ENCODE peak calls at places on chromosome 14, in ten cellular contexts. W, A, L, N, Z, J, V, K, X and H are unnamed samples. For H3K4me1, the result is how much of the 10 kb centered on the place peaks cover.

GRCh38 chr14:52906141-52906601 is 44.7 kb downstream of the FERMT2 start:
- DNase-seq in W (no peak), A (peak), L (no peak), N (peak), Z (no peak), J (no peak), V (peak), K (peak), X (no peak), H (no peak)

GRCh38 chr14:35384386-35385041 is 20.0 kb downstream of the NFKBIA start:
- DNase-seq in W (peak), A (no peak), L (no peak), N (peak), Z (peak), J (no peak), V (no peak), K (peak), X (peak), H (no peak)

GRCh38 chr14:100428727-100429126 is 105.6 kb downstream of the SLC25A47 start:
- DNase-seq in W (no peak), A (no peak), L (no peak), N (peak), Z (no peak), J (no peak), V (no peak), K (peak), X (no peak), H (no peak)

GRCh38 chr14:81172881-81173280 is 47.9 kb downstream of the GTF2A1 start:
- DNase-seq in W (no peak), A (no peak), L (no peak), N (peak), Z (no peak), J (no peak), V (no peak), K (peak), X (no peak), H (no peak)

GRCh38 chr14:102256691-102257090 is 48.3 kb downstream of the MOK start:
- DNase-seq in W (no peak), A (no peak), L (no peak), N (no peak), Z (no peak), J (no peak), V (no peak), K (peak), X (no peak), H (no peak)

GRCh38 chr14:51317373-51317772 is 77.3 kb downstream of the TMX1 start:
- DNase-seq in W (no peak), A (no peak), L (no peak), N (peak), Z (no peak), J (no peak), V (no peak), K (peak), X (no peak), H (no peak)

GRCh38 chr14:99673328-99674063 is 10.6 kb upstream of the CYP46A1 start:
- DNase-seq in W (no peak), A (no peak), L (no peak), N (no peak), Z (no peak), J (no peak), V (no peak), K (no peak), X (no peak), H (peak)

GRCh38 chr14:36271939-36272907 is 48.2 kb downstream of the MBIP start:
- DNase-seq in W (peak), A (no peak), L (no peak), N (no peak), Z (no peak), J (peak), V (no peak), K (peak), X (no peak), H (no peak)

GRCh38 chr14:41607119-41607785 is 576 bp downstream of the LRFN5 start:
- DNase-seq in W (no peak), A (no peak), L (peak), N (peak), Z (peak), J (no peak), V (no peak), K (no peak), X (peak), H (no peak)

GRCh38 chr14:32450919-32451675 is 122.0 kb downstream of the AKAP6 start:
- DNase-seq in W (no peak), A (no peak), L (no peak), N (peak), Z (no peak), J (no peak), V (no peak), K (no peak), X (no peak), H (no peak)

GRCh38 chr14:77761205-77761931 is 412 bp upstream of the SNW1 start:
- DNase-seq in W (peak), A (peak), L (peak), N (peak), Z (peak), J (peak), V (no peak), K (peak), X (peak), H (peak)

GRCh38 chr14:79395061-79395460 is 816.2 kb downstream of the DIO2 start:
- DNase-seq in W (no peak), A (no peak), L (no peak), N (peak), Z (no peak), J (no peak), V (no peak), K (peak), X (no peak), H (no peak)

GRCh38 chr14:92500491-92500941 is 13.1 kb upstream of the RIN3 start:
- DNase-seq in W (peak), A (no peak), L (peak), N (no peak), Z (no peak), J (no peak), V (no peak), K (no peak), X (no peak), H (no peak)

GRCh38 chr14:95464103-95464502 is 52.3 kb downstream of the SYNE3 start:
- DNase-seq in W (no peak), A (no peak), L (no peak), N (no peak), Z (no peak), J (no peak), V (no peak), K (no peak), X (no peak), H (no peak)

GRCh38 chr14:98296895-98297294 is 975.1 kb downstream of the BCL11B start:
- DNase-seq in W (no peak), A (no peak), L (no peak), N (no peak), Z (no peak), J (no peak), V (no peak), K (no peak), X (no peak), H (no peak)

GRCh38 chr14:63647696-63648410 is 6.2 kb upstream of the WDR89 start:
- DNase-seq in W (no peak), A (no peak), L (no peak), N (no peak), Z (no peak), J (no peak), V (no peak), K (peak), X (no peak), H (no peak)

GRCh38 chr14:24670594-24670993 is 36.6 kb upstream of the GZMB start:
- DNase-seq in W (no peak), A (no peak), L (no peak), N (no peak), Z (no peak), J (no peak), V (no peak), K (no peak), X (no peak), H (no peak)

GRCh38 chr14:49992448-49992847 is 99.6 kb downstream of the ARF6 start:
- DNase-seq in W (no peak), A (no peak), L (no peak), N (no peak), Z (no peak), J (no peak), V (no peak), K (no peak), X (no peak), H (no peak)

GRCh38 chr14:100846309-100846859 is 20.5 kb downstream of the MEG3 start:
- DNase-seq in W (no peak), A (peak), L (no peak), N (peak), Z (no peak), J (no peak), V (no peak), K (no peak), X (no peak), H (no peak)

GRCh38 chr14:24430682-24431568 is 1.2 kb downstream of the KHNYN start:
- DNase-seq in W (peak), A (peak), L (no peak), N (peak), Z (peak), J (no peak), V (no peak), K (peak), X (no peak), H (peak)

GRCh38 chr14:74438351-74438915 is 12.4 kb upstream of the SYNDIG1L start:
- DNase-seq in W (no peak), A (peak), L (peak), N (no peak), Z (no peak), J (no peak), V (no peak), K (no peak), X (no peak), H (no peak)
- H3K4me1 ChIP-seq in W (under half), A (under half), L (under half), N (under half), Z (under half), J (under half), V (under half), K (under half), X (under half), H (under half)

GRCh38 chr14:65852689-65853088 is 440.2 kb downstream of the FUT8 start:
- DNase-seq in W (no peak), A (no peak), L (no peak), N (no peak), Z (no peak), J (no peak), V (no peak), K (no peak), X (no peak), H (no peak)
- H3K27ac ChIP-seq in W (no peak), A (no peak), L (no peak), N (no peak), Z (no peak), J (no peak), V (no peak), K (no peak), X (no peak), H (no peak)

DNA sequence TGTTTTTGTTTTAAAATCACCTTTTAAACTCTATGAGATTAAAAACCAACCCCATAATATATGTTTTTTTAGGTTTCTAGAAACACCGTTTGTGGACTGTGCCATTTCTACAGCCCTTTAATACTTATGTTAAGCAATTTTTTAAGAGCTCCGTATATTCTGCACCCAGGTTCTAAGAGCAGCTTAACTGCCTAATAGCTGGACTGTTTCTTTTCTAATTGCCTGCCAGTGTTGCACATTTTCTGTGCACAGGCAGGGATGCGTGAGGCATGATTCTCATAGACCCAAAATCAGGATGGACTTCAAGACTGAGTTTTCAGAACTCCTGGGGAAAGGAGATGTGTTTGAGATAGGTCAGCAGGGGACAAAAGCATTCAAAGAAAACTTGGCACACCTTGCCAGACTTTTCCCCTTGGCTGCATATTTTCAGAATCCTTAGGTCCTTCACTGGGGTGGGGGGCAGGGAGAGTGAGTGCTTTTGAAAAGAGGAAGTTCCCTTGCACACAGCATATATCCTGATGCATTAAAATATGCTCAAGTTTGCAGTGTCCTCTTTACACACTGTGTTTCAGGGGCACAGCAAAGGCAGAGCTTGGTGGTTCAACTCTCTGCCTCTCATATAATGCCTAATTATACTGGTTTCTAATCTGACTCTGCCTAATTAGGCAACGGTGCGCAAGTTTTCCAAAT is 27.9 kb downstream of the TMEM30B start:
- DNase-seq in W (no peak), A (peak), L (no peak), N (no peak), Z (no peak), J (no peak), V (no peak), K (no peak), X (no peak), H (no peak)
- H3K4me3 ChIP-seq in W (no peak), A (peak), L (no peak), N (no peak), Z (no peak), J (no peak), V (no peak), K (no peak), X (no peak), H (no peak)

GRCh38 chr14:55585854-55586253 is 5.8 kb downstream of the KTN1 start:
- DNase-seq in W (no peak), A (peak), L (no peak), N (peak), Z (no peak), J (no peak), V (no peak), K (peak), X (no peak), H (no peak)
- H3K4me1 ChIP-seq in W (half or more), A (half or more), L (under half), N (under half), Z (under half), J (half or more), V (under half), K (under half), X (half or more), H (under half)

DNA sequence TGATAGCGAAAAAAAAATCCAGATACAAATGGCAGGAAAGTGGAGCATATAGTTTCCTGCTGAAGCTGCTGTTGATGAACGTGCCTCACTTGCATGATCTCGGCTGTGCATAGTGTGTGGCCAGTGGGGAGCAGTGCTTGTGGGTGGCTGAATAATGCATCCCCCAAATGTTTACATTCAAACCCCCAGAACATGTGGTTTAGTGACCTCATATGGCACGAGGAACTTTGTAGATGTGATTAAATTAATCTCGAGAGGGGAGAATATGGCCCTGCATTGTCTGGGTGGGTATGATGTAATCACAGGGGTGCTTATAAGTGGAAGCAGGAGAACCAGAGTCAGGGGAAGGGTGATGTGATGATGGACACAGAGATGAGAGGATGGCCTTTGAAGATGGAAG is 425.0 kb downstream of the TMEM121 start:
- DNase-seq in W (no peak), A (no peak), L (no peak), N (no peak), Z (no peak), J (no peak), V (no peak), K (no peak), X (no peak), H (no peak)
- H3K27ac ChIP-seq in W (no peak), A (no peak), L (no peak), N (no peak), Z (no peak), J (no peak), V (no peak), K (no peak), X (no peak), H (no peak)

DNA sequence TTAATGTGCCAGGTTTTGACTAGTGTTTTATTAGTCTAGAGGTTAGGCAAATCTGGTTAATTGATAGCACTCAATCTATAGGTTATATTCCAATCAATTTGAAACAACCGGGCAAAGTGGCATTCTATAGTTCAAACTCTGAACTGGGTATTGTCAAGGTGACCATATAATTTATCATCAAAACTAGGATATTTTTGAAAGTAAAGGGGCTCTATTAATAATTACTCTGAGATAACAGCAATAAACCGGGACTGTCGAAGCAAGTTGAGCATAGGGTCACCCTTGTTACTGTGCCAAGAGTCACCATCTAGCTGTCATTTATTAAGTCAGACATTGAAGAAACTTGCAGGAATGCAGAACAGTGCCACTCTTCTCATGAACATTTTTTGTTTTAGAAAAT is 321.2 kb downstream of the RAD51B start:
- DNase-seq in W (no peak), A (no peak), L (no peak), N (no peak), Z (no peak), J (no peak), V (no peak), K (no peak), X (no peak), H (no peak)
- H3K4me3 ChIP-seq in W (no peak), A (peak), L (no peak), N (no peak), Z (no peak), J (no peak), V (no peak), K (no peak), X (no peak), H (no peak)

GRCh38 chr14:103520657-103521437 is 1.8 kb downstream of the CKB start:
- DNase-seq in W (peak), A (peak), L (peak), N (peak), Z (peak), J (peak), V (peak), K (peak), X (peak), H (peak)
- H3K4me1 ChIP-seq in W (half or more), A (under half), L (under half), N (half or more), Z (under half), J (under half), V (under half), K (under half), X (under half), H (under half)

GRCh38 chr14:55028476-55028875 is 1.4 kb downstream of the SOCS4 start:
- DNase-seq in W (no peak), A (no peak), L (no peak), N (no peak), Z (no peak), J (no peak), V (no peak), K (no peak), X (no peak), H (no peak)
- H3K27ac ChIP-seq in W (no peak), A (no peak), L (no peak), N (no peak), Z (no peak), J (no peak), V (no peak), K (no peak), X (no peak), H (no peak)

GRCh38 chr14:20798318-20798717 is 4.3 kb downstream of the RNASE1 start:
- DNase-seq in W (no peak), A (no peak), L (no peak), N (no peak), Z (no peak), J (no peak), V (no peak), K (no peak), X (no peak), H (no peak)

GRCh38 chr14:20798932-20799331 is 3.7 kb downstream of the RNASE1 start:
- DNase-seq in W (no peak), A (no peak), L (no peak), N (no peak), Z (no peak), J (no peak), V (no peak), K (no peak), X (no peak), H (no peak)

GRCh38 chr14:20797159-20797558 is 5.5 kb downstream of the RNASE1 start:
- DNase-seq in W (no peak), A (no peak), L (no peak), N (no peak), Z (no peak), J (no peak), V (no peak), K (no peak), X (no peak), H (no peak)

GRCh38 chr14:20791199-20791996 is 10.3 kb downstream of the RNASE6 start:
- DNase-seq in W (no peak), A (no peak), L (no peak), N (no peak), Z (no peak), J (no peak), V (no peak), K (no peak), X (no peak), H (no peak)

GRCh38 chr14:20794644-20795369 is 7.8 kb downstream of the RNASE1 start:
- DNase-seq in W (no peak), A (no peak), L (no peak), N (no peak), Z (no peak), J (no peak), V (no peak), K (no peak), X (no peak), H (no peak)
- H3K4me3 ChIP-seq in W (no peak), A (no peak), L (no peak), N (no peak), Z (no peak), J (no peak), V (no peak), K (no peak), X (no peak), H (no peak)

DNA sequence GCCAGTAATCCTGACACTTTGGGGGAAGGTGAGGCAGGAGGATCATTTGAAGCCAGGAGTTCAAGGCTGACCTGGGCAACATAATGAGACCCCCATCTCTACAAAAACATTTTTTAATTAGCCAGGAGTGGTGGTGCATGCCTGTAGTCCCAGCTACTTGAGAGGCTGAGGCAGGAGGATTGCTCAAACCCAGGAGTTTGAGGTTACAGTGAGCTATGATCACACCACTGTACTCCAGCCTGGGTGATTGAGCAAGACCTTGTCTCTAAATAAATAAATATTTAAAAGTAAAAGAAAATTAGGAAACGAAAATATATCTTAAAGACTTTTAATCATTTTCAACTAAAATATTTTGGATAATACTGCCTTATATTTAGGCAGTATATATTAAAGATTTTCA is 25.9 kb downstream of the CKB start:
- DNase-seq in W (no peak), A (no peak), L (peak), N (peak), Z (no peak), J (no peak), V (no peak), K (peak), X (no peak), H (no peak)
- H3K4me1 ChIP-seq in W (under half), A (under half), L (under half), N (under half), Z (under half), J (under half), V (under half), K (under half), X (under half), H (under half)